ENCODE peak calls at places on chromosome 19, in five cellular contexts. One of them, this sample, is unnamed.

GRCh38 chr19:50490991-50491472 is 14.4 kb upstream of the GARIN5A start:
- DNase-seq in K562: no peak
- DNase-seq in A549: no peak
- DNase-seq in HepG2: no peak
- DNase-seq in GM12878: no peak
- DNase-seq in this sample: no peak

GRCh38 chr19:48975947-48976847 is 11.1 kb downstream of the FTL start:
- DNase-seq in K562: peak; percentile 53
- DNase-seq in A549: no peak
- DNase-seq in HepG2: no peak
- DNase-seq in GM12878: no peak
- DNase-seq in this sample: peak; percentile 56

GRCh38 chr19:41936416-41936850 is 8.2 kb upstream of the ERFL start:
- DNase-seq in K562: no peak
- DNase-seq in A549: no peak
- DNase-seq in HepG2: no peak
- DNase-seq in GM12878: no peak
- DNase-seq in this sample: no peak

GRCh38 chr19:3968556-3969434 is 2.1 kb downstream of the DAPK3 start:
- DNase-seq in K562: peak; percentile 43
- DNase-seq in A549: peak; percentile 97
- DNase-seq in HepG2: peak; percentile 98
- DNase-seq in GM12878: no peak
- DNase-seq in this sample: peak; percentile 16

GRCh38 chr19:42253245-42254082 is 1.5 kb downstream of the ERF start:
- DNase-seq in K562: peak; percentile 87
- DNase-seq in A549: peak; percentile 81
- DNase-seq in HepG2: peak; percentile 59
- DNase-seq in GM12878: no peak
- DNase-seq in this sample: peak; percentile 66

GRCh38 chr19:4066682-4067395 is at the start of gene ZBTB7A:
- DNase-seq in K562: no peak
- DNase-seq in A549: peak; percentile 83
- DNase-seq in HepG2: peak; percentile 60
- DNase-seq in GM12878: no peak
- DNase-seq in this sample: peak; percentile 86

GRCh38 chr19:40217921-40218890 is at the start of gene TTC9B:
- DNase-seq in K562: peak; percentile 91
- DNase-seq in A549: peak; percentile 51
- DNase-seq in HepG2: no peak
- DNase-seq in GM12878: no peak
- DNase-seq in this sample: no peak

GRCh38 chr19:52366414-52366824 is 3.3 kb upstream of the ZNF880 start:
- DNase-seq in K562: no peak
- DNase-seq in A549: no peak
- DNase-seq in HepG2: no peak
- DNase-seq in GM12878: no peak
- DNase-seq in this sample: no peak

GRCh38 chr19:56927791-56928207 is 87.3 kb upstream of the PEG3 start:
- DNase-seq in K562: no peak
- DNase-seq in A549: no peak
- DNase-seq in HepG2: peak; percentile 80
- DNase-seq in GM12878: no peak
- DNase-seq in this sample: no peak

DNA sequence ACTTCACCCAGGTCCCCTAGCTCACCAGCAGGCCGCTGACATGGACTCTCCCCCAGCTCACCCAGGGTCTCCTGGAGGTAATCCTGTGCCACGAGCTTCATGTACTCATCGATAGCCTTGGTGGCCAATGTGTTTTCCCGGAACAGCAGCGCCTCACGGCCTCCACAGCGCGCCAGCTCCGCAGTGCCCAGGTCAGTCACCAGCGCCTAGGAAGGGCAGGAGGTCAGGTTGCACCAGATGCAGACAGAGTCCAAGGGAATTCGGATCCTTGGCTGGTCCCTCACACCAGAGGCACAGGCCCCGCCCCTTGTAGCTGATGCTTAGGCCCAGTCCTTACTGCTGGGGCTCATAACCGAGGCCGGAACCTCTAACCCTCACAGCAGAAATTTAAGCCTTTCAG is 6.7 kb upstream of the WIZ start:
- DNase-seq in K562: no peak
- DNase-seq in A549: no peak
- DNase-seq in HepG2: no peak
- DNase-seq in GM12878: no peak
- DNase-seq in this sample: no peak
- TF ChIP-seq POLR2A in K562: no peak
- TF ChIP-seq POLR2A in A549: no peak
- TF ChIP-seq POLR2A in HepG2: no peak
- TF ChIP-seq POLR2A in GM12878: no peak
- TF ChIP-seq POLR2A in this sample: no peak

DNA sequence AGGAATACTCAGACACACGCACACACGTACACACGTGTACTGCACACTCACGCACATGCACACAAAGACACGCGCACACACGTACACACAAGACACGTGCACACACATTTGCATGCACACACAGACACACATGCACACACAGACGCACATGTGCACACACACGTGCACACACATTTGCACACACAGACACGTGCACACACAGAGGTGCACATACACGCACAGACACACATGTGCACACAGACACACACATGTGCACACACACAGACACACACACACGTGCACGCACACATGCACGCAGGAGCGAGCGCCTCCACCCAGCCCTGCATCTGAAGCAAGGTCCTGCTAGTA is 81.1 kb downstream of the GADD45B start:
- DNase-seq in K562: no peak
- DNase-seq in A549: no peak
- DNase-seq in HepG2: no peak
- DNase-seq in GM12878: no peak
- DNase-seq in this sample: no peak
- TF ChIP-seq MYC in K562: no peak
- TF ChIP-seq MYC in A549: no peak
- TF ChIP-seq MYC in HepG2: peak; percentile 4
- TF ChIP-seq MYC in GM12878: no peak
- TF ChIP-seq MYC in this sample: no peak

GRCh38 chr19:38224014-38224862 is at the start of gene DPF1:
- DNase-seq in K562: peak; percentile 96
- DNase-seq in A549: peak; percentile 92
- DNase-seq in HepG2: peak; percentile 78
- DNase-seq in GM12878: peak; percentile 17
- DNase-seq in this sample: peak; percentile 76
- TF ChIP-seq POLR2A in K562: peak; percentile 57
- TF ChIP-seq POLR2A in A549: peak; percentile 23
- TF ChIP-seq POLR2A in HepG2: peak; percentile 42
- TF ChIP-seq POLR2A in GM12878: peak; percentile 64
- TF ChIP-seq POLR2A in this sample: no peak

DNA sequence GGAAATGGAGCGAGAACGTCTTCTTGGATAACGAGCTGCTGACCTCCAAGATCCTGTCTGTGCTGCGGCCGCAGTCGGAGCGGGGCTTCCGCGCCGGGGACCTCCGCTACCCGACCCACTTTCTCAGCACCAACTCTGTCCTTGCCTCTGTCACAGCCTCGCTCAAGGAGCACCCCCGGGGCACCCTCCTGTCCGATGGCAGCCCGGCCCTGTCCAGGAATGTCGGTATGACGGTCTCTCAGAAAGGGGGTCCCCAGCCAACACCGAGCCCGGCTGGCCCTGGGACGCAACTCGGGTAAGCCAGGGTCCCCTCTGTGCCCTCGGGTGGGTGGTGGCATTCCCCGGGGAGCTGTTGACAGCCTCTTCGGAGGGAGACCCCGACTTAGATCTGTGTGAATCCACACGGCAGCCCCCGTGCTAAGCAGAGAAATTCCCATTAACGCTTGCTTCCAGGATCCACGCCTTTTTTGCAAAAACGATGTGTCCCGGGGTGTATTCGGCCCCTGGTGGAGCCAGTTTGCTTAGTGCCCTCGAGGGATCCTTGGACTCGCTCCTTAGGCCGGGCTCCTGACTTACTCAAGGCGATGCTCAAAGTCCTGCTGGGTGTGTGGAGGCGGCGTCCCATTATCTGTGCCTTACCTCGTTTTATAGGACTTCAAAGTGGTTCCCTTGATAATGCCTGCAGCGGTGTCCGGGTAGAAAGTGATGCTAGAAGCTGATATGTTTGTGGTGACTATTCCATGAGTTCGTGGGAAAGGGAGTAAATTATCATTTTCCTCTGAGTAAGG is 48.5 kb downstream of the PEX11G start:
- DNase-seq in K562: no peak
- DNase-seq in A549: no peak
- DNase-seq in HepG2: no peak
- DNase-seq in GM12878: no peak
- DNase-seq in this sample: no peak
- TF ChIP-seq MYC in K562: no peak
- TF ChIP-seq MYC in A549: no peak
- TF ChIP-seq MYC in HepG2: no peak
- TF ChIP-seq MYC in GM12878: no peak
- TF ChIP-seq MYC in this sample: no peak

GRCh38 chr19:18464646-18465045 is 26.7 kb upstream of the ISYNA1 start:
- DNase-seq in K562: no peak
- DNase-seq in A549: peak; percentile 59
- DNase-seq in HepG2: peak; percentile 80
- DNase-seq in GM12878: no peak
- DNase-seq in this sample: no peak
- TF ChIP-seq POLR2A in K562: no peak
- TF ChIP-seq POLR2A in A549: no peak
- TF ChIP-seq POLR2A in HepG2: no peak
- TF ChIP-seq POLR2A in GM12878: no peak
- TF ChIP-seq POLR2A in this sample: no peak

GRCh38 chr19:54530866-54531265 is 28.2 kb downstream of the LAIR2 start:
- DNase-seq in K562: no peak
- DNase-seq in A549: no peak
- DNase-seq in HepG2: no peak
- DNase-seq in GM12878: no peak
- DNase-seq in this sample: no peak
- TF ChIP-seq MYC in K562: no peak
- TF ChIP-seq MYC in A549: no peak
- TF ChIP-seq MYC in HepG2: no peak
- TF ChIP-seq MYC in GM12878: no peak
- TF ChIP-seq MYC in this sample: no peak

GRCh38 chr19:47542030-47542475 is 27.2 kb upstream of the NAPA start:
- DNase-seq in K562: no peak
- DNase-seq in A549: no peak
- DNase-seq in HepG2: no peak
- DNase-seq in GM12878: no peak
- DNase-seq in this sample: no peak

GRCh38 chr19:47539747-47540311 is 25.0 kb upstream of the NAPA start:
- DNase-seq in K562: no peak
- DNase-seq in A549: no peak
- DNase-seq in HepG2: no peak
- DNase-seq in GM12878: no peak
- DNase-seq in this sample: no peak

GRCh38 chr19:47544075-47544474 is 28.9 kb downstream of the ZNF541 start:
- DNase-seq in K562: no peak
- DNase-seq in A549: no peak
- DNase-seq in HepG2: no peak
- DNase-seq in GM12878: no peak
- DNase-seq in this sample: no peak

GRCh38 chr19:47540748-47541147 is 25.9 kb upstream of the NAPA start:
- DNase-seq in K562: no peak
- DNase-seq in A549: peak; percentile 46
- DNase-seq in HepG2: peak; percentile 31
- DNase-seq in GM12878: no peak
- DNase-seq in this sample: no peak

GRCh38 chr19:47541507-47541906 is 26.6 kb upstream of the NAPA start:
- DNase-seq in K562: no peak
- DNase-seq in A549: no peak
- DNase-seq in HepG2: no peak
- DNase-seq in GM12878: peak; percentile 13
- DNase-seq in this sample: peak; percentile 39
- TF ChIP-seq POLR2A in K562: peak; percentile 15
- TF ChIP-seq POLR2A in A549: no peak
- TF ChIP-seq POLR2A in HepG2: no peak
- TF ChIP-seq POLR2A in GM12878: no peak
- TF ChIP-seq POLR2A in this sample: no peak

GRCh38 chr19:608155-609000 is 18.7 kb downstream of the HCN2 start:
- DNase-seq in K562: no peak
- DNase-seq in A549: no peak
- DNase-seq in HepG2: no peak
- DNase-seq in GM12878: no peak
- DNase-seq in this sample: no peak
- TF ChIP-seq MYC in K562: no peak
- TF ChIP-seq MYC in A549: no peak
- TF ChIP-seq MYC in HepG2: no peak
- TF ChIP-seq MYC in GM12878: no peak
- TF ChIP-seq MYC in this sample: no peak